ENCODE peak calls at places on chromosomes 7 and 10, in seven cellular contexts. Y is NCI-H1105; V is AG04449; T is neural progenitor cell; A is islet precursor cell; S is amygdala; N is CD8-positive, alpha-beta T cell. D is an unnamed sample.

GRCh38 chr7:28579571-28579970 is 167.3 kb downstream of the CREB5 start:
- DNase-seq in A (no peak), S (no peak), Y (no peak), T (no peak), N (no peak), V (no peak), D (no peak)

GRCh38 chr7:142795339-142795863 is 24.6 kb downstream of the PRSS2 start:
- DNase-seq in V (no peak), Y (no peak), N (peak; percentile 64), A (peak; percentile 72), S (no peak), T (no peak), D (no peak)

GRCh38 chr10:117339979-117340378 is 35.3 kb downstream of the PDZD8 start:
- DNase-seq in T (no peak), N (no peak), Y (no peak), V (no peak), S (no peak), A (no peak), D (no peak)

GRCh38 chr7:2529161-2530075 is 9.8 kb downstream of the LFNG start:
- DNase-seq in V (no peak), A (no peak), Y (no peak), N (no peak), S (no peak), T (no peak), D (no peak)

GRCh38 chr7:95472521-95473160 is 13.1 kb upstream of the ASB4 start:
- DNase-seq in T (peak; percentile 19), S (no peak), A (peak; percentile 91), N (no peak), Y (no peak), V (no peak), D (no peak)

GRCh38 chr10:317219-317868 is 182.1 kb downstream of the ZMYND11 start:
- DNase-seq in Y (no peak), T (no peak), A (no peak), V (no peak), S (no peak), N (no peak), D (no peak)

GRCh38 chr10:96271017-96271815 is at the start of gene BLNK:
- DNase-seq in V (no peak), N (no peak), T (no peak), A (peak; percentile 34), Y (no peak), S (no peak), D (peak; percentile 6)

GRCh38 chr7:64180989-64181388 is 26.0 kb upstream of the ZNF735 start:
- DNase-seq in Y (no peak), N (no peak), V (no peak), A (no peak), T (no peak), S (no peak), D (no peak)

GRCh38 chr7:5230272-5231067 is 40.4 kb downstream of the WIPI2 start:
- DNase-seq in S (no peak), V (no peak), Y (no peak), N (no peak), T (no peak), A (no peak), D (no peak)

GRCh38 chr7:157848508-157849340 is 511.9 kb downstream of the DNAJB6 start:
- DNase-seq in A (no peak), T (no peak), S (no peak), Y (no peak), N (no peak), V (no peak), D (no peak)

GRCh38 chr10:132264966-132265877 is 42.5 kb downstream of the STK32C start:
- DNase-seq in Y (no peak), A (no peak), V (peak; percentile 12), T (peak; percentile 31), S (no peak), N (no peak), D (no peak)

GRCh38 chr7:3914385-3914784 is 613.3 kb downstream of the SDK1 start:
- DNase-seq in A (no peak), N (no peak), S (no peak), V (no peak), T (no peak), Y (no peak), D (no peak)

GRCh38 chr7:102415685-102416225 is 17.6 kb upstream of the ORAI2 start:
- DNase-seq in A (no peak), N (peak; percentile 52), S (no peak), T (no peak), V (no peak), Y (no peak), D (no peak)

GRCh38 chr7:73971701-73972341 is 56.2 kb upstream of the ELN start:
- DNase-seq in Y (no peak), T (no peak), N (no peak), V (no peak), S (no peak), A (peak; percentile 75), D (no peak)

GRCh38 chr7:531777-532176 is 12.1 kb upstream of the PDGFA start:
- DNase-seq in N (no peak), V (no peak), Y (no peak), T (no peak), S (no peak), A (no peak), D (no peak)

GRCh38 chr7:98107313-98107691 is 640 bp downstream of the LMTK2 start:
- DNase-seq in V (no peak), A (no peak), N (peak; percentile 13), S (no peak), Y (no peak), T (peak; percentile 57), D (no peak)

GRCh38 chr10:85105614-85106013 is 777.2 kb downstream of the CCSER2 start:
- DNase-seq in V (no peak), S (no peak), T (peak; percentile 26), A (peak; percentile 65), N (no peak), Y (no peak), D (no peak)

GRCh38 chr7:98990356-98990755 is 112.0 kb downstream of the TRRAP start:
- DNase-seq in N (no peak), V (no peak), Y (peak; percentile 53), S (no peak), T (no peak), A (no peak), D (no peak)

GRCh38 chr10:103241262-103242011 is 4.2 kb upstream of the RPEL1 start:
- DNase-seq in S (peak; percentile 11), T (peak; percentile 23), Y (no peak), A (peak; percentile 94), V (no peak), N (no peak), D (no peak)

GRCh38 chr10:4725917-4726606 is 99.9 kb upstream of the AKR1E2 start:
- DNase-seq in N (no peak), S (no peak), T (no peak), Y (no peak), A (no peak), V (peak; percentile 40), D (peak; percentile 67)

GRCh38 chr7:32001948-32002347 is 68.3 kb downstream of the PDE1C start:
- DNase-seq in A (no peak), S (no peak), T (no peak), N (no peak), Y (no peak), V (no peak), D (no peak)

GRCh38 chr7:137953692-137954470 is 48.0 kb downstream of the CREB3L2 start:
- DNase-seq in A (peak; percentile 93), N (no peak), Y (peak; percentile 11), T (peak; percentile 61), V (no peak), S (no peak), D (no peak)

GRCh38 chr10:118501171-118501570 is 94.3 kb downstream of the PRLHR start:
- DNase-seq in A (no peak), Y (no peak), N (no peak), T (no peak), S (no peak), V (no peak), D (no peak)

GRCh38 chr7:101116898-101117297 is 10.0 kb upstream of the SERPINE1 start:
- DNase-seq in A (no peak), S (no peak), T (no peak), V (no peak), Y (no peak), N (no peak), D (no peak)

GRCh38 chr7:135773451-135773850 is 24.8 kb upstream of the FAM180A start:
- DNase-seq in S (no peak), Y (peak; percentile 52), V (no peak), A (no peak), T (peak; percentile 17), N (no peak), D (no peak)

GRCh38 chr7:128398016-128398840 is 11.6 kb downstream of the IMPDH1 start:
- DNase-seq in V (no peak), A (peak; percentile 76), S (no peak), T (peak; percentile 66), Y (peak; percentile 21), N (peak; percentile 40), D (no peak)

GRCh38 chr10:24669285-24669861 is 54.3 kb downstream of the ARHGAP21 start:
- DNase-seq in V (no peak), T (no peak), S (no peak), Y (no peak), A (no peak), N (no peak), D (no peak)

GRCh38 chr10:6778992-6779701 is 199.1 kb upstream of the PRKCQ start:
- DNase-seq in V (peak; percentile 89), A (peak; percentile 83), Y (no peak), N (no peak), T (no peak), S (peak; percentile 12), D (peak; percentile 87)

GRCh38 chr7:16891338-16891737 is 9.6 kb upstream of the AGR3 start:
- DNase-seq in V (no peak), S (no peak), Y (peak; percentile 32), N (no peak), T (peak; percentile 44), A (peak; percentile 73), D (no peak)

GRCh38 chr10:79947787-79948424 is 999 bp downstream of the SFTPD start:
- DNase-seq in A (no peak), N (no peak), S (no peak), V (no peak), T (no peak), Y (no peak), D (no peak)

GRCh38 chr7:149569726-149570422 is 72.3 kb upstream of the ZNF746 start:
- DNase-seq in V (no peak), Y (no peak), A (peak; percentile 67), T (peak; percentile 62), N (no peak), S (no peak), D (no peak)

D was measured in non-pigmented ciliary epithelial cell.